ENCODE peak calls at places on chromosomes 1 and 21, in four cellular contexts. U is CD8-positive, alpha-beta memory T cell; L is AG20443; T is colonic mucosa. N is an unnamed sample.

GRCh38 chr21:40846057-40846456 is 901 bp downstream of the DSCAM start:
- DNase-seq in U (no peak), L (no peak), T (no peak), N (no peak)

GRCh38 chr1:205317311-205317917 is 4.1 kb downstream of the NUAK2 start:
- DNase-seq in U (no peak), L (no peak), T (peak), N (peak)

GRCh38 chr1:209879539-209879938 is 51.8 kb downstream of the UTP25 start:
- DNase-seq in U (no peak), L (peak), T (no peak), N (no peak)

GRCh38 chr1:91500756-91501526 is at the start of gene CDC7:
- DNase-seq in U (peak), L (peak), T (peak), N (peak)

GRCh38 chr1:67166196-67166595 is at the start of gene IL23R:
- DNase-seq in U (peak), L (no peak), T (no peak), N (no peak)

GRCh38 chr1:6220236-6220635 is 14.3 kb downstream of the RNF207 start:
- DNase-seq in U (no peak), L (no peak), T (no peak), N (no peak)

GRCh38 chr1:194870860-194871259 is 1684.4 kb upstream of the B3GALT2 start:
- DNase-seq in U (no peak), L (no peak), T (no peak), N (no peak)

GRCh38 chr1:15229569-15230170 is 17.4 kb upstream of the FHAD1 start:
- DNase-seq in U (no peak), L (no peak), T (peak), N (peak)

GRCh38 chr1:160997323-160998038 is 23.5 kb downstream of the F11R start:
- DNase-seq in U (no peak), L (peak), T (peak), N (peak)

GRCh38 chr1:89465201-89465600 is 59.4 kb upstream of the LRRC8B start:
- DNase-seq in U (no peak), L (no peak), T (no peak), N (no peak)